ENCODE peak calls at places on chromosomes 3 and 15, in ten cellular contexts. One of them, this sample, is unnamed.

GRCh38 chr15:52503788-52504496 is 24.7 kb downstream of the MYO5A start:
- DNase-seq in T1000: no peak
- DNase-seq in fibroblast of pulmonary artery: peak
- DNase-seq in EH: peak
- DNase-seq in MM.1S: peak
- DNase-seq in CD14-positive monocyte: no peak
- DNase-seq in uterus: no peak
- DNase-seq in activated effector memory CD4-positive, alpha-beta T cell treated with anti-CD3 and anti-CD28 coated beads, Interleukin-2, amount 50 U/mL, for 16 hours: no peak
- DNase-seq in stimulated activated CD4-positive, alpha-beta T cell treated with anti-CD3 and anti-CD28 coated beads, Interleukin-12 subunit alpha, Interleukin-12 subunit beta, amount 100 ng/mL, for 48 hours: no peak
- DNase-seq in NCI-H446: no peak
- DNase-seq in this sample: no peak

GRCh38 chr3:192082733-192083660 is 622.0 kb downstream of the PYDC2 start:
- DNase-seq in T1000: no peak
- DNase-seq in fibroblast of pulmonary artery: no peak
- DNase-seq in EH: no peak
- DNase-seq in MM.1S: no peak
- DNase-seq in CD14-positive monocyte: no peak
- DNase-seq in uterus: no peak
- DNase-seq in activated effector memory CD4-positive, alpha-beta T cell treated with anti-CD3 and anti-CD28 coated beads, Interleukin-2, amount 50 U/mL, for 16 hours: no peak
- DNase-seq in stimulated activated CD4-positive, alpha-beta T cell treated with anti-CD3 and anti-CD28 coated beads, Interleukin-12 subunit alpha, Interleukin-12 subunit beta, amount 100 ng/mL, for 48 hours: no peak
- DNase-seq in NCI-H446: no peak
- DNase-seq in this sample: no peak

GRCh38 chr3:4981160-4981687 is 2.0 kb downstream of the BHLHE40 start:
- DNase-seq in T1000: no peak
- DNase-seq in fibroblast of pulmonary artery: peak
- DNase-seq in EH: peak
- DNase-seq in MM.1S: no peak
- DNase-seq in CD14-positive monocyte: no peak
- DNase-seq in uterus: no peak
- DNase-seq in activated effector memory CD4-positive, alpha-beta T cell treated with anti-CD3 and anti-CD28 coated beads, Interleukin-2, amount 50 U/mL, for 16 hours: no peak
- DNase-seq in stimulated activated CD4-positive, alpha-beta T cell treated with anti-CD3 and anti-CD28 coated beads, Interleukin-12 subunit alpha, Interleukin-12 subunit beta, amount 100 ng/mL, for 48 hours: no peak
- DNase-seq in NCI-H446: no peak
- DNase-seq in this sample: no peak

GRCh38 chr3:48598323-48599076 is 3.4 kb upstream of the COL7A1 start:
- DNase-seq in T1000: peak
- DNase-seq in fibroblast of pulmonary artery: peak
- DNase-seq in EH: peak
- DNase-seq in MM.1S: no peak
- DNase-seq in CD14-positive monocyte: no peak
- DNase-seq in uterus: peak
- DNase-seq in activated effector memory CD4-positive, alpha-beta T cell treated with anti-CD3 and anti-CD28 coated beads, Interleukin-2, amount 50 U/mL, for 16 hours: no peak
- DNase-seq in stimulated activated CD4-positive, alpha-beta T cell treated with anti-CD3 and anti-CD28 coated beads, Interleukin-12 subunit alpha, Interleukin-12 subunit beta, amount 100 ng/mL, for 48 hours: no peak
- DNase-seq in NCI-H446: no peak
- DNase-seq in this sample: no peak

GRCh38 chr15:58627706-58628105 is 121.8 kb downstream of the ADAM10 start:
- DNase-seq in T1000: no peak
- DNase-seq in fibroblast of pulmonary artery: peak
- DNase-seq in EH: no peak
- DNase-seq in MM.1S: no peak
- DNase-seq in CD14-positive monocyte: no peak
- DNase-seq in uterus: no peak
- DNase-seq in activated effector memory CD4-positive, alpha-beta T cell treated with anti-CD3 and anti-CD28 coated beads, Interleukin-2, amount 50 U/mL, for 16 hours: no peak
- DNase-seq in stimulated activated CD4-positive, alpha-beta T cell treated with anti-CD3 and anti-CD28 coated beads, Interleukin-12 subunit alpha, Interleukin-12 subunit beta, amount 100 ng/mL, for 48 hours: no peak
- DNase-seq in NCI-H446: no peak
- DNase-seq in this sample: no peak

GRCh38 chr15:48086582-48086981 is 34.2 kb upstream of the SLC24A5 start:
- DNase-seq in T1000: no peak
- DNase-seq in fibroblast of pulmonary artery: no peak
- DNase-seq in EH: peak
- DNase-seq in MM.1S: no peak
- DNase-seq in CD14-positive monocyte: no peak
- DNase-seq in uterus: no peak
- DNase-seq in activated effector memory CD4-positive, alpha-beta T cell treated with anti-CD3 and anti-CD28 coated beads, Interleukin-2, amount 50 U/mL, for 16 hours: no peak
- DNase-seq in stimulated activated CD4-positive, alpha-beta T cell treated with anti-CD3 and anti-CD28 coated beads, Interleukin-12 subunit alpha, Interleukin-12 subunit beta, amount 100 ng/mL, for 48 hours: no peak
- DNase-seq in NCI-H446: peak
- DNase-seq in this sample: no peak

GRCh38 chr15:30038667-30039523 is 43.9 kb upstream of the GOLGA8J start:
- DNase-seq in T1000: no peak
- DNase-seq in fibroblast of pulmonary artery: no peak
- DNase-seq in EH: no peak
- DNase-seq in MM.1S: no peak
- DNase-seq in CD14-positive monocyte: no peak
- DNase-seq in uterus: no peak
- DNase-seq in activated effector memory CD4-positive, alpha-beta T cell treated with anti-CD3 and anti-CD28 coated beads, Interleukin-2, amount 50 U/mL, for 16 hours: no peak
- DNase-seq in stimulated activated CD4-positive, alpha-beta T cell treated with anti-CD3 and anti-CD28 coated beads, Interleukin-12 subunit alpha, Interleukin-12 subunit beta, amount 100 ng/mL, for 48 hours: no peak
- DNase-seq in NCI-H446: peak
- DNase-seq in this sample: no peak

GRCh38 chr3:169657351-169658124 is 6.0 kb downstream of the MECOM start:
- DNase-seq in T1000: no peak
- DNase-seq in fibroblast of pulmonary artery: no peak
- DNase-seq in EH: no peak
- DNase-seq in MM.1S: no peak
- DNase-seq in CD14-positive monocyte: no peak
- DNase-seq in uterus: no peak
- DNase-seq in activated effector memory CD4-positive, alpha-beta T cell treated with anti-CD3 and anti-CD28 coated beads, Interleukin-2, amount 50 U/mL, for 16 hours: no peak
- DNase-seq in stimulated activated CD4-positive, alpha-beta T cell treated with anti-CD3 and anti-CD28 coated beads, Interleukin-12 subunit alpha, Interleukin-12 subunit beta, amount 100 ng/mL, for 48 hours: no peak
- DNase-seq in NCI-H446: no peak
- DNase-seq in this sample: no peak

GRCh38 chr3:38834110-38834509 is 18.1 kb upstream of the SCN10A start:
- DNase-seq in T1000: peak
- DNase-seq in fibroblast of pulmonary artery: peak
- DNase-seq in EH: peak
- DNase-seq in MM.1S: peak
- DNase-seq in CD14-positive monocyte: peak
- DNase-seq in uterus: peak
- DNase-seq in activated effector memory CD4-positive, alpha-beta T cell treated with anti-CD3 and anti-CD28 coated beads, Interleukin-2, amount 50 U/mL, for 16 hours: peak
- DNase-seq in stimulated activated CD4-positive, alpha-beta T cell treated with anti-CD3 and anti-CD28 coated beads, Interleukin-12 subunit alpha, Interleukin-12 subunit beta, amount 100 ng/mL, for 48 hours: peak
- DNase-seq in NCI-H446: no peak
- DNase-seq in this sample: peak

GRCh38 chr3:61903931-61904657 is 342.7 kb downstream of the PTPRG start:
- DNase-seq in T1000: no peak
- DNase-seq in fibroblast of pulmonary artery: peak
- DNase-seq in EH: peak
- DNase-seq in MM.1S: no peak
- DNase-seq in CD14-positive monocyte: no peak
- DNase-seq in uterus: no peak
- DNase-seq in activated effector memory CD4-positive, alpha-beta T cell treated with anti-CD3 and anti-CD28 coated beads, Interleukin-2, amount 50 U/mL, for 16 hours: no peak
- DNase-seq in stimulated activated CD4-positive, alpha-beta T cell treated with anti-CD3 and anti-CD28 coated beads, Interleukin-12 subunit alpha, Interleukin-12 subunit beta, amount 100 ng/mL, for 48 hours: no peak
- DNase-seq in NCI-H446: peak
- DNase-seq in this sample: no peak

GRCh38 chr3:38645601-38646000 is 3.9 kb downstream of the SCN5A start:
- DNase-seq in T1000: no peak
- DNase-seq in fibroblast of pulmonary artery: no peak
- DNase-seq in EH: no peak
- DNase-seq in MM.1S: no peak
- DNase-seq in CD14-positive monocyte: no peak
- DNase-seq in uterus: no peak
- DNase-seq in activated effector memory CD4-positive, alpha-beta T cell treated with anti-CD3 and anti-CD28 coated beads, Interleukin-2, amount 50 U/mL, for 16 hours: no peak
- DNase-seq in stimulated activated CD4-positive, alpha-beta T cell treated with anti-CD3 and anti-CD28 coated beads, Interleukin-12 subunit alpha, Interleukin-12 subunit beta, amount 100 ng/mL, for 48 hours: no peak
- DNase-seq in NCI-H446: no peak
- DNase-seq in this sample: no peak

GRCh38 chr3:60588806-60589205 is 662.4 kb downstream of the FHIT start:
- DNase-seq in T1000: peak
- DNase-seq in fibroblast of pulmonary artery: no peak
- DNase-seq in EH: peak
- DNase-seq in MM.1S: no peak
- DNase-seq in CD14-positive monocyte: no peak
- DNase-seq in uterus: no peak
- DNase-seq in activated effector memory CD4-positive, alpha-beta T cell treated with anti-CD3 and anti-CD28 coated beads, Interleukin-2, amount 50 U/mL, for 16 hours: no peak
- DNase-seq in stimulated activated CD4-positive, alpha-beta T cell treated with anti-CD3 and anti-CD28 coated beads, Interleukin-12 subunit alpha, Interleukin-12 subunit beta, amount 100 ng/mL, for 48 hours: no peak
- DNase-seq in NCI-H446: no peak
- DNase-seq in this sample: no peak

GRCh38 chr3:57961828-57962447 is 46.3 kb upstream of the FLNB start:
- DNase-seq in T1000: no peak
- DNase-seq in fibroblast of pulmonary artery: peak
- DNase-seq in EH: peak
- DNase-seq in MM.1S: peak
- DNase-seq in CD14-positive monocyte: no peak
- DNase-seq in uterus: no peak
- DNase-seq in activated effector memory CD4-positive, alpha-beta T cell treated with anti-CD3 and anti-CD28 coated beads, Interleukin-2, amount 50 U/mL, for 16 hours: no peak
- DNase-seq in stimulated activated CD4-positive, alpha-beta T cell treated with anti-CD3 and anti-CD28 coated beads, Interleukin-12 subunit alpha, Interleukin-12 subunit beta, amount 100 ng/mL, for 48 hours: no peak
- DNase-seq in NCI-H446: no peak
- DNase-seq in this sample: no peak

GRCh38 chr15:51793521-51793920 is 35.9 kb upstream of the TMOD3 start:
- DNase-seq in T1000: no peak
- DNase-seq in fibroblast of pulmonary artery: peak
- DNase-seq in EH: peak
- DNase-seq in MM.1S: no peak
- DNase-seq in CD14-positive monocyte: no peak
- DNase-seq in uterus: peak
- DNase-seq in activated effector memory CD4-positive, alpha-beta T cell treated with anti-CD3 and anti-CD28 coated beads, Interleukin-2, amount 50 U/mL, for 16 hours: no peak
- DNase-seq in stimulated activated CD4-positive, alpha-beta T cell treated with anti-CD3 and anti-CD28 coated beads, Interleukin-12 subunit alpha, Interleukin-12 subunit beta, amount 100 ng/mL, for 48 hours: no peak
- DNase-seq in NCI-H446: no peak
- DNase-seq in this sample: no peak

GRCh38 chr15:99592135-99592845 is 26.5 kb downstream of the MEF2A start:
- DNase-seq in T1000: no peak
- DNase-seq in fibroblast of pulmonary artery: peak
- DNase-seq in EH: peak
- DNase-seq in MM.1S: no peak
- DNase-seq in CD14-positive monocyte: no peak
- DNase-seq in uterus: no peak
- DNase-seq in activated effector memory CD4-positive, alpha-beta T cell treated with anti-CD3 and anti-CD28 coated beads, Interleukin-2, amount 50 U/mL, for 16 hours: no peak
- DNase-seq in stimulated activated CD4-positive, alpha-beta T cell treated with anti-CD3 and anti-CD28 coated beads, Interleukin-12 subunit alpha, Interleukin-12 subunit beta, amount 100 ng/mL, for 48 hours: no peak
- DNase-seq in NCI-H446: no peak
- DNase-seq in this sample: no peak

GRCh38 chr15:40276927-40277326 is 5.9 kb downstream of the ANKRD63 start:
- DNase-seq in T1000: no peak
- DNase-seq in fibroblast of pulmonary artery: no peak
- DNase-seq in EH: no peak
- DNase-seq in MM.1S: no peak
- DNase-seq in CD14-positive monocyte: no peak
- DNase-seq in uterus: no peak
- DNase-seq in activated effector memory CD4-positive, alpha-beta T cell treated with anti-CD3 and anti-CD28 coated beads, Interleukin-2, amount 50 U/mL, for 16 hours: no peak
- DNase-seq in stimulated activated CD4-positive, alpha-beta T cell treated with anti-CD3 and anti-CD28 coated beads, Interleukin-12 subunit alpha, Interleukin-12 subunit beta, amount 100 ng/mL, for 48 hours: no peak
- DNase-seq in NCI-H446: no peak
- DNase-seq in this sample: no peak

GRCh38 chr3:95721938-95722337 is 1092.5 kb upstream of the EPHA6 start:
- DNase-seq in T1000: no peak
- DNase-seq in fibroblast of pulmonary artery: no peak
- DNase-seq in EH: no peak
- DNase-seq in MM.1S: peak
- DNase-seq in CD14-positive monocyte: no peak
- DNase-seq in uterus: no peak
- DNase-seq in activated effector memory CD4-positive, alpha-beta T cell treated with anti-CD3 and anti-CD28 coated beads, Interleukin-2, amount 50 U/mL, for 16 hours: no peak
- DNase-seq in stimulated activated CD4-positive, alpha-beta T cell treated with anti-CD3 and anti-CD28 coated beads, Interleukin-12 subunit alpha, Interleukin-12 subunit beta, amount 100 ng/mL, for 48 hours: no peak
- DNase-seq in NCI-H446: no peak
- DNase-seq in this sample: no peak

GRCh38 chr3:25895443-25895842 is 105.6 kb downstream of the OXSM start:
- DNase-seq in T1000: no peak
- DNase-seq in fibroblast of pulmonary artery: peak
- DNase-seq in EH: peak
- DNase-seq in MM.1S: no peak
- DNase-seq in CD14-positive monocyte: no peak
- DNase-seq in uterus: no peak
- DNase-seq in activated effector memory CD4-positive, alpha-beta T cell treated with anti-CD3 and anti-CD28 coated beads, Interleukin-2, amount 50 U/mL, for 16 hours: no peak
- DNase-seq in stimulated activated CD4-positive, alpha-beta T cell treated with anti-CD3 and anti-CD28 coated beads, Interleukin-12 subunit alpha, Interleukin-12 subunit beta, amount 100 ng/mL, for 48 hours: no peak
- DNase-seq in NCI-H446: no peak
- DNase-seq in this sample: no peak

GRCh38 chr15:99105516-99106341 is 849 bp downstream of the SYNM start:
- DNase-seq in T1000: peak
- DNase-seq in fibroblast of pulmonary artery: peak
- DNase-seq in EH: peak
- DNase-seq in MM.1S: no peak
- DNase-seq in CD14-positive monocyte: no peak
- DNase-seq in uterus: peak
- DNase-seq in activated effector memory CD4-positive, alpha-beta T cell treated with anti-CD3 and anti-CD28 coated beads, Interleukin-2, amount 50 U/mL, for 16 hours: peak
- DNase-seq in stimulated activated CD4-positive, alpha-beta T cell treated with anti-CD3 and anti-CD28 coated beads, Interleukin-12 subunit alpha, Interleukin-12 subunit beta, amount 100 ng/mL, for 48 hours: peak
- DNase-seq in NCI-H446: no peak
- DNase-seq in this sample: no peak

GRCh38 chr3:167184511-167184910 is 195.6 kb downstream of the ZBBX start:
- DNase-seq in T1000: no peak
- DNase-seq in fibroblast of pulmonary artery: no peak
- DNase-seq in EH: no peak
- DNase-seq in MM.1S: no peak
- DNase-seq in CD14-positive monocyte: no peak
- DNase-seq in uterus: no peak
- DNase-seq in activated effector memory CD4-positive, alpha-beta T cell treated with anti-CD3 and anti-CD28 coated beads, Interleukin-2, amount 50 U/mL, for 16 hours: no peak
- DNase-seq in stimulated activated CD4-positive, alpha-beta T cell treated with anti-CD3 and anti-CD28 coated beads, Interleukin-12 subunit alpha, Interleukin-12 subunit beta, amount 100 ng/mL, for 48 hours: no peak
- DNase-seq in NCI-H446: no peak
- DNase-seq in this sample: no peak

GRCh38 chr3:111963424-111963823 is 15.4 kb upstream of the ABHD10 start:
- DNase-seq in T1000: no peak
- DNase-seq in fibroblast of pulmonary artery: peak
- DNase-seq in EH: peak
- DNase-seq in MM.1S: no peak
- DNase-seq in CD14-positive monocyte: no peak
- DNase-seq in uterus: no peak
- DNase-seq in activated effector memory CD4-positive, alpha-beta T cell treated with anti-CD3 and anti-CD28 coated beads, Interleukin-2, amount 50 U/mL, for 16 hours: no peak
- DNase-seq in stimulated activated CD4-positive, alpha-beta T cell treated with anti-CD3 and anti-CD28 coated beads, Interleukin-12 subunit alpha, Interleukin-12 subunit beta, amount 100 ng/mL, for 48 hours: no peak
- DNase-seq in NCI-H446: no peak
- DNase-seq in this sample: no peak

GRCh38 chr3:165194477-165195135 is 1.6 kb downstream of the SLITRK3 start:
- DNase-seq in T1000: no peak
- DNase-seq in fibroblast of pulmonary artery: no peak
- DNase-seq in EH: no peak
- DNase-seq in MM.1S: no peak
- DNase-seq in CD14-positive monocyte: no peak
- DNase-seq in uterus: no peak
- DNase-seq in activated effector memory CD4-positive, alpha-beta T cell treated with anti-CD3 and anti-CD28 coated beads, Interleukin-2, amount 50 U/mL, for 16 hours: no peak
- DNase-seq in stimulated activated CD4-positive, alpha-beta T cell treated with anti-CD3 and anti-CD28 coated beads, Interleukin-12 subunit alpha, Interleukin-12 subunit beta, amount 100 ng/mL, for 48 hours: no peak
- DNase-seq in NCI-H446: no peak
- DNase-seq in this sample: no peak

GRCh38 chr3:13238687-13239466 is 165.6 kb upstream of the IQSEC1 start:
- DNase-seq in T1000: no peak
- DNase-seq in fibroblast of pulmonary artery: no peak
- DNase-seq in EH: no peak
- DNase-seq in MM.1S: no peak
- DNase-seq in CD14-positive monocyte: no peak
- DNase-seq in uterus: no peak
- DNase-seq in activated effector memory CD4-positive, alpha-beta T cell treated with anti-CD3 and anti-CD28 coated beads, Interleukin-2, amount 50 U/mL, for 16 hours: no peak
- DNase-seq in stimulated activated CD4-positive, alpha-beta T cell treated with anti-CD3 and anti-CD28 coated beads, Interleukin-12 subunit alpha, Interleukin-12 subunit beta, amount 100 ng/mL, for 48 hours: no peak
- DNase-seq in NCI-H446: no peak
- DNase-seq in this sample: no peak

GRCh38 chr3:90091557-90091956 is 984.1 kb downstream of the EPHA3 start:
- DNase-seq in T1000: peak
- DNase-seq in fibroblast of pulmonary artery: peak
- DNase-seq in EH: no peak
- DNase-seq in MM.1S: peak
- DNase-seq in CD14-positive monocyte: no peak
- DNase-seq in uterus: no peak
- DNase-seq in activated effector memory CD4-positive, alpha-beta T cell treated with anti-CD3 and anti-CD28 coated beads, Interleukin-2, amount 50 U/mL, for 16 hours: no peak
- DNase-seq in stimulated activated CD4-positive, alpha-beta T cell treated with anti-CD3 and anti-CD28 coated beads, Interleukin-12 subunit alpha, Interleukin-12 subunit beta, amount 100 ng/mL, for 48 hours: no peak
- DNase-seq in NCI-H446: peak
- DNase-seq in this sample: no peak

GRCh38 chr15:29364429-29365078 is 94.9 kb upstream of the NSMCE3 start:
- DNase-seq in T1000: no peak
- DNase-seq in fibroblast of pulmonary artery: peak
- DNase-seq in EH: peak
- DNase-seq in MM.1S: no peak
- DNase-seq in CD14-positive monocyte: no peak
- DNase-seq in uterus: no peak
- DNase-seq in activated effector memory CD4-positive, alpha-beta T cell treated with anti-CD3 and anti-CD28 coated beads, Interleukin-2, amount 50 U/mL, for 16 hours: no peak
- DNase-seq in stimulated activated CD4-positive, alpha-beta T cell treated with anti-CD3 and anti-CD28 coated beads, Interleukin-12 subunit alpha, Interleukin-12 subunit beta, amount 100 ng/mL, for 48 hours: no peak
- DNase-seq in NCI-H446: no peak
- DNase-seq in this sample: no peak

GRCh38 chr3:187994221-187995085 is 159.5 kb upstream of the LPP start:
- DNase-seq in T1000: no peak
- DNase-seq in fibroblast of pulmonary artery: peak
- DNase-seq in EH: peak
- DNase-seq in MM.1S: no peak
- DNase-seq in CD14-positive monocyte: no peak
- DNase-seq in uterus: no peak
- DNase-seq in activated effector memory CD4-positive, alpha-beta T cell treated with anti-CD3 and anti-CD28 coated beads, Interleukin-2, amount 50 U/mL, for 16 hours: peak
- DNase-seq in stimulated activated CD4-positive, alpha-beta T cell treated with anti-CD3 and anti-CD28 coated beads, Interleukin-12 subunit alpha, Interleukin-12 subunit beta, amount 100 ng/mL, for 48 hours: no peak
- DNase-seq in NCI-H446: no peak
- DNase-seq in this sample: no peak

GRCh38 chr3:126270145-126270811 is 86.9 kb downstream of the KLF15 start:
- DNase-seq in T1000: no peak
- DNase-seq in fibroblast of pulmonary artery: peak
- DNase-seq in EH: peak
- DNase-seq in MM.1S: no peak
- DNase-seq in CD14-positive monocyte: no peak
- DNase-seq in uterus: peak
- DNase-seq in activated effector memory CD4-positive, alpha-beta T cell treated with anti-CD3 and anti-CD28 coated beads, Interleukin-2, amount 50 U/mL, for 16 hours: no peak
- DNase-seq in stimulated activated CD4-positive, alpha-beta T cell treated with anti-CD3 and anti-CD28 coated beads, Interleukin-12 subunit alpha, Interleukin-12 subunit beta, amount 100 ng/mL, for 48 hours: no peak
- DNase-seq in NCI-H446: no peak
- DNase-seq in this sample: peak

GRCh38 chr3:102410616-102411015 is 24.2 kb upstream of the ZPLD1 start:
- DNase-seq in T1000: no peak
- DNase-seq in fibroblast of pulmonary artery: no peak
- DNase-seq in EH: no peak
- DNase-seq in MM.1S: no peak
- DNase-seq in CD14-positive monocyte: no peak
- DNase-seq in uterus: no peak
- DNase-seq in activated effector memory CD4-positive, alpha-beta T cell treated with anti-CD3 and anti-CD28 coated beads, Interleukin-2, amount 50 U/mL, for 16 hours: no peak
- DNase-seq in stimulated activated CD4-positive, alpha-beta T cell treated with anti-CD3 and anti-CD28 coated beads, Interleukin-12 subunit alpha, Interleukin-12 subunit beta, amount 100 ng/mL, for 48 hours: no peak
- DNase-seq in NCI-H446: no peak
- DNase-seq in this sample: no peak

This sample was measured in upper lobe of left lung.